ENCODE peak calls at places on chromosomes 11 and 22, in five cellular contexts. B is heart left ventricle, I is brain microvascular endothelial cell, V is transverse colon, Q is foreskin fibroblast. S is an unnamed sample.
A peak's percentile ranks its signal among the peaks of the same experiment; 100 is the strongest.

GRCh38 chr11:131465746-131466145 is 95.3 kb downstream of the NTM start:
- DNase-seq in B (no peak), I (no peak), V (no peak), Q (no peak), S (no peak)

GRCh38 chr11:83256602-83257340 is 29.4 kb downstream of the CCDC90B start:
- DNase-seq in B (no peak), I (no peak), V (no peak), Q (no peak), S (no peak)

GRCh38 chr22:27480487-27480886 is 321.1 kb downstream of the MN1 start:
- DNase-seq in B (no peak), I (no peak), V (no peak), Q (no peak), S (no peak)

GRCh38 chr22:46293591-46294260 is 2.9 kb upstream of the GTSE1 start:
- DNase-seq in B (peak; percentile 48), I (peak; percentile 28), V (peak; percentile 45), Q (peak; percentile 86), S (peak; percentile 68)

GRCh38 chr22:39383841-39384625 is 15.5 kb upstream of the TAB1 start:
- DNase-seq in B (no peak), I (no peak), V (no peak), Q (no peak), S (no peak)

GRCh38 chr11:33949201-33949913 is 57.5 kb upstream of the LMO2 start:
- DNase-seq in B (no peak), I (no peak), V (no peak), Q (no peak), S (no peak)

GRCh38 chr11:8330416-8330815 is 66.7 kb upstream of the LMO1 start:
- DNase-seq in B (no peak), I (no peak), V (no peak), Q (no peak), S (no peak)

GRCh38 chr11:36478700-36479329 is 31.3 kb downstream of the TRAF6 start:
- DNase-seq in B (no peak), I (peak; percentile 55), V (peak; percentile 30), Q (no peak), S (no peak)

GRCh38 chr11:7965386-7965785 is at the start of gene NLRP10:
- DNase-seq in B (no peak), I (peak; percentile 39), V (no peak), Q (peak; percentile 96), S (no peak)

GRCh38 chr22:40383905-40384304 is 13.5 kb downstream of the SGSM3 start:
- DNase-seq in B (no peak), I (peak; percentile 88), V (no peak), Q (peak; percentile 29), S (no peak)

DNA sequence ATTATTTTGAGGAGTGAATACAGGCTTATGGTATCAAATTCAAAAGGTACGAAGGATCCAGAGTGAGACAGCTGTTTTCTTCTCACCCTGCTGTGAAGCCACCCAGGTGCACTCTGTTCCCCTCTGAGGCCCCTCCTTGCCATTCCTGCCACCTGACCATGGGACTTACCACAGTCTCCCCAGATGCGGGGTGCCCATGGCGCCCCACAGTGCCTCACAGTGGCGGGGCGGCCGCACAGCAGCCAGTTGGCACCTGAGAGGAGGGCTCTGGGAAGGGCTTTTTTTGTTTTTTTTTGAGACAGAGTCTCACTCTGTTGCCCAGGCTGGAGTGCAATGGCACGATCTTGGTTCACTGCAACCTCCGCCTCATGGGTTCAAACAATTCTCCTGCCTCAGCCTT is 151.7 kb downstream of the CEP164 start:
- DNase-seq in B (no peak), I (no peak), V (no peak), Q (no peak), S (no peak)
- TF ChIP-seq CTCF in B (no peak), I (no peak), V (no peak), Q (no peak), S (no peak)

DNA sequence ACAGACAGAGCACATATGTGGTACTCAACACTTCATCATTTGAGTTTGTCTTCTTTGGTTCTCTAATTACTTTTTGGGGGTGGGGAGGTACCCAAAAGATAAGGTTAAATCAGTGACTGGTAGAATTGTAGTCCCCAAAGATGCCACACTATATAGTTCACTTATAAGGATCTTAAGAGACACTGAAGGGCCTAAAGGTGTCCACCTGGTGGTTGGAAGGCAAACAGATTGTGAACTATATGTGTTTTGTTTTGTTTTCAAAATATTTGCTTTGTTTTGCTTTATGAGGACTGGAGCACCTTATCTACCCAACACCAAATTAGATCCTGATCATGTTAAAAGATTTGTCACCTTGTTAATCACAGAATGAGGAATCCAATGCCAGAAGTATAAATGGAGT is 136.1 kb downstream of the DCDC1 start:
- DNase-seq in B (no peak), I (no peak), V (no peak), Q (no peak), S (no peak)
- TF ChIP-seq CTCF in B (no peak), I (peak; percentile 47), V (no peak), Q (no peak), S (no peak)

GRCh38 chr22:19720999-19721485 is 2.3 kb upstream of the GP1BB start:
- DNase-seq in B (no peak), I (no peak), V (no peak), Q (no peak), S (no peak)

GRCh38 chr22:19720150-19720827 is 3.0 kb upstream of the GP1BB start:
- DNase-seq in B (no peak), I (no peak), V (no peak), Q (no peak), S (no peak)

GRCh38 chr22:19722915-19723164 is 499 bp upstream of the GP1BB start:
- DNase-seq in B (no peak), I (no peak), V (no peak), Q (no peak), S (no peak)

GRCh38 chr22:19722175-19722914 is 994 bp upstream of the GP1BB start:
- DNase-seq in B (no peak), I (no peak), V (no peak), Q (no peak), S (no peak)

DNA sequence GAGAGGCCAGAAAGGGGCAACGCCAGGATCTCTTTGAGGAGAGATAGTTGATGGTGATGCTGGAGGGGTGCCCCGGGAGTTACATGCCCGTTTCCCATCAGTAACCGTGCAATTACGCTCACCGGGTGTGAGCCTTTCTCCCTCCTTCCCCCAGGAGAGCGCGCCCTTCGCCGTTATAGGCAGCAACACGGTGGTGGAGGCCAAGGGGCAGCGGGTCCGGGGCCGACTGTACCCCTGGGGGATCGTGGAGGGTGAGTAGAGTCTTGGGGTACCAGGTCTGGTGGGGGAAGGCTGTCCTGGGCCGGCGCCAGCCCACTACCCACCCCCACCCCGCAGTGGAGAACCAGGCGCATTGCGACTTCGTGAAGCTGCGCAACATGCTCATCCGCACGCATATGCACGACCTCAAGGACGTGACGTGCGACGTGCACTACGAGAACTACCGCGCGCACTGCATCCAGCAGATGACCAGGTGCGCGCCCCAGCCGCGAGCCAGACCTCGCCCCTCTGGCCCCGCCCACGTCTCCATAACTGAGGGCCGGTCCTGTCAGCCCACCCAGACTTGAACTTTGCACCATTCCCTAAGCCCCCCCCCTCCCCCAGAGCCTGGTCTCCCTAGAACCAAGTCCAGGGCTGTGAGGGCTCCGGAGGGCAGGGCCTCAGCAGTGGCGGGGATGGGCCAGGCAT is 1.7 kb upstream of the GP1BB start:
- DNase-seq in B (no peak), I (no peak), V (no peak), Q (no peak), S (no peak)
- TF ChIP-seq CTCF in B (no peak), I (no peak), V (no peak), Q (no peak), S (no peak)

GRCh38 chr22:22684605-22685561 is 40.5 kb downstream of the GGTLC2 start:
- DNase-seq in B (no peak), I (peak; percentile 34), V (peak; percentile 58), Q (peak; percentile 84), S (no peak)
- TF ChIP-seq CTCF in B (peak; percentile 32), I (peak; percentile 62), V (peak; percentile 36), Q (peak; percentile 36), S (peak; percentile 48)

GRCh38 chr11:70105755-70106571 is 27.8 kb downstream of the ANO1 start:
- DNase-seq in B (no peak), I (no peak), V (no peak), Q (no peak), S (no peak)
- TF ChIP-seq CTCF in B (no peak), I (peak; percentile 30), V (no peak), Q (no peak), S (no peak)

GRCh38 chr22:21009638-21010425 is 5.1 kb upstream of the P2RX6 start:
- DNase-seq in B (no peak), I (peak; percentile 20), V (peak; percentile 35), Q (peak; percentile 42), S (no peak)
- TF ChIP-seq CTCF in B (no peak), I (no peak), V (no peak), Q (no peak), S (no peak)

DNA sequence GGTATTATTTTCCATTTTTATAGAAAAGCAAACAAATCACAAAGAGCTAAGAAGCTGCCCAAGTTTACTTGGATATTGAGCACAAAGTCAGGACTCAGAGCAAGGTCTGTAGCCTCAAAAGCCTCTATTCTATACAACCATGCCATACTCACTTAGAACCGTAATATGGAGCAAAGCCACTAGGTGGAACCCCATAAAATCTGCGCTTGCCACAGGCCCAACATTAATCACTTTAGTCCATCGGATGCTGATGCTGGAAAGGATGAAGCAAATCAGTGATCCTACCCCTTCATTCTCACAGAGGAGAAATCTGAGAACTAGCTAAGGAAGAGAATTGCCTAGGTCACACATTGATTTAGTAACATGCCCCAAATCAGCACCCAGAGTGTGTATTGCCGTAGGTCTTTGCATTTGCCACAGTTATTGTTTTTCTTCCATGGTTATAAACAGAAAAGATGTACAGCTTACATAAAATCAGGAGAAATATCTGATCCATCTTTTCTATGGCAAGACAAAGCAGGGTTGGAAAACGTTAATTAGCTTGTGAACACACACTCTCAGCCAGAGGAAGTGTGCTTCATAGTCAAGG is 56.7 kb upstream of the RAB38 start:
- DNase-seq in B (no peak), I (peak; percentile 37), V (no peak), Q (peak; percentile 27), S (no peak)
- TF ChIP-seq CTCF in B (peak; percentile 59), I (peak; percentile 81), V (peak; percentile 51), Q (peak; percentile 66), S (peak; percentile 38)

DNA sequence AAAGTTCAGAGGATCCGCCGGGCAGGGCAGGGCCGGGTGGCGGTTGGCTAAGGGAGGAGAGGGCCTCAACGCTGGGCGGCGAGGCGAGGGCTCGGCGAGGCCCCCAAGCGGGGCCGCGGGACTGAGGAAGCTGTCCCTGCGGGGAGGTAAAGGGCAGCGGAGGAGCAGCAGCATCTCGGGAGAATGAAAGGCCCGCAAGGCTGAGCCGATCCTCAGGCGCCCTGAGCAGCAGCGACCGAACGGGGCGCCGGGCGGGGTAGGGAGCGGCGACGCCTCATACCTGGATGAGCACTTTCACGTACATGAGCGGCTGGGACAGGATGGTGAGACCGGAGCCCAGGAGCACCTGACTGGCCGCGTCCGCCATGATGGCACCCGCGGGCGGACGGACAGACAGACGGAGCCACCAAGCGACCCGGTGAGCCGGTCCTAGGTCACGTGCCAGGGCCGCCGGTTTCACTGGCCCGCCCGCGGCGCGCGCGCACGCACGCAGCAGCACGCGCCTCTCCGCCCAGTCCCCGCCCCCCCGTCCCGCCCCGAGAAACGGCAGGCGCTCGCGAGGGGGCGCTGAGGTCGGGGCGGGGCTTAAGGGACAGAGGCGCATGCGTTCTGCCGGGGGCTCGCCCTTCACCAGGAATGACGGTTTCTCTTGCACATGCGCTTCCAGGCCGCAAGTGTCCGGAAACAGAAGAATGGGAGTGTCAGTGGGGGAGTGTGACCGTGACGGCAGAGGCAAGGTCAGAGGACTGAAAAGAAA is at the start of gene MTCH2:
- DNase-seq in B (peak; percentile 96), I (peak; percentile 94), V (peak; percentile 97), Q (peak; percentile 97), S (peak; percentile 97)
- TF ChIP-seq CTCF in B (peak; percentile 48), I (peak; percentile 29), V (peak; percentile 49), Q (no peak), S (no peak)